ENCODE peak calls at places on chromosomes 2 and 18, in ten cellular contexts. B is Peyer's patch, A is Panc1, M is gastrocnemius medialis, Z is mesendoderm, V is brain microvascular endothelial cell, F is ovary, R is spleen, D is left lung, O is neural progenitor cell. T is an unnamed sample. For H3K36me3, the result is how much of the 10 kb centered on the place peaks cover.

GRCh38 chr2:119871725-119872124 is 112.0 kb downstream of the PTPN4 start:
- DNase-seq in F (no peak), V (no peak), Z (no peak), R (no peak), O (no peak), M (no peak), D (no peak), B (no peak), A (no peak), T (no peak)

GRCh38 chr2:235133837-235134236 is 182.0 kb downstream of the SH3BP4 start:
- DNase-seq in O (no peak), V (no peak), R (no peak), M (no peak), D (no peak), A (no peak), B (no peak), Z (no peak), F (no peak), T (no peak)

GRCh38 chr2:10194021-10194820 is 71.7 kb downstream of the RRM2 start:
- DNase-seq in O (no peak), V (no peak), B (no peak), D (peak), A (no peak), F (no peak), Z (no peak), R (no peak), M (no peak), T (no peak)

GRCh38 chr2:70919672-70920366 is 15.9 kb upstream of the ATP6V1B1 start:
- DNase-seq in O (peak), M (peak), V (peak), Z (peak), B (peak), R (peak), A (peak), D (peak), F (peak), T (peak)

GRCh38 chr2:221554769-221555510 is 17.2 kb downstream of the EPHA4 start:
- DNase-seq in A (no peak), M (no peak), Z (peak), F (no peak), V (peak), R (no peak), O (peak), B (no peak), D (no peak), T (no peak)

GRCh38 chr18:45084207-45084606 is 403.5 kb downstream of the SETBP1 start:
- DNase-seq in F (no peak), V (no peak), Z (no peak), R (no peak), A (no peak), M (peak), O (no peak), D (peak), B (no peak), T (peak)

GRCh38 chr2:6946722-6947121 is 29.5 kb downstream of the RNF144A start:
- DNase-seq in V (peak), Z (no peak), F (no peak), D (no peak), M (no peak), R (no peak), O (no peak), A (peak), B (no peak), T (no peak)

GRCh38 chr2:226977775-226978190 is 141.9 kb downstream of the RHBDD1 start:
- DNase-seq in R (no peak), O (no peak), Z (no peak), F (no peak), B (no peak), D (no peak), A (no peak), V (peak), M (no peak), T (no peak)

GRCh38 chr2:120919771-120920437 is 184.2 kb downstream of the GLI2 start:
- DNase-seq in D (peak), R (no peak), V (peak), F (peak), O (no peak), Z (peak), M (peak), B (no peak), A (no peak), T (no peak)

GRCh38 chr2:215367647-215368492 is 56.0 kb downstream of the ATIC start:
- DNase-seq in Z (no peak), B (no peak), M (no peak), D (no peak), A (no peak), V (peak), R (no peak), F (no peak), O (no peak), T (no peak)
- H3K36me3 ChIP-seq in Z (under half), B (under half), M (under half), D (under half), A (under half), V (half or more), R (under half), F (under half), O (under half), T (under half)

DNA sequence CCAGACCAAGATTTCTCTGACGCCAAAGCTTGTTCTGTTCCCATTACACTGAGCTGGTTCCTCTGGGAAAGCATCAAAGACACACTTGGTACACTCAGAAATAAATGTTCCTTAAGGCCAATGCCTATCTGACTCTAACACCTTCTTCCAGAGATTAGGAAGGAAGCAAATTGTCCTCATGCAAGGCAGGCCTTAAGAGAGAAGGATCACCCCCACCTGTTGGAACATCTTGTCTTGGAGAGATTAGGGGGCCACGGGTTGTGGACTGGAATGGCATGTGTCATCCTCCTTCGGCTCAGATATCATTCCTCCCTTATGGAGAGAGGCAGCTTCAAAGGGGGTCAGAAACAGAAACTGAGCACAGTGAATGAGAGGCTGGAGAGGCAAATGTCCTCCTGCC is 100.1 kb downstream of the ANKRD44 start:
- DNase-seq in M (no peak), V (no peak), O (no peak), R (no peak), D (no peak), F (no peak), B (no peak), Z (peak), A (no peak), T (no peak)
- H3K27ac ChIP-seq in M (no peak), V (no peak), O (no peak), R (peak), D (peak), F (no peak), B (peak), Z (no peak), A (no peak), T (peak)

GRCh38 chr2:218564056-218564455 is 4.1 kb downstream of the USP37 start:
- DNase-seq in B (no peak), A (no peak), F (no peak), Z (no peak), O (no peak), V (no peak), R (no peak), M (no peak), D (no peak), T (no peak)
- H3K36me3 ChIP-seq in B (under half), A (under half), F (under half), Z (under half), O (under half), V (under half), R (under half), M (under half), D (under half), T (under half)

GRCh38 chr18:62399781-62400308 is 74.7 kb downstream of the TNFRSF11A start:
- DNase-seq in A (peak), O (peak), D (no peak), V (no peak), M (no peak), B (no peak), R (no peak), Z (peak), F (no peak), T (no peak)
- H3K27ac ChIP-seq in A (no peak), O (no peak), D (no peak), V (no peak), M (no peak), B (no peak), R (no peak), Z (no peak), F (no peak), T (no peak)

DNA sequence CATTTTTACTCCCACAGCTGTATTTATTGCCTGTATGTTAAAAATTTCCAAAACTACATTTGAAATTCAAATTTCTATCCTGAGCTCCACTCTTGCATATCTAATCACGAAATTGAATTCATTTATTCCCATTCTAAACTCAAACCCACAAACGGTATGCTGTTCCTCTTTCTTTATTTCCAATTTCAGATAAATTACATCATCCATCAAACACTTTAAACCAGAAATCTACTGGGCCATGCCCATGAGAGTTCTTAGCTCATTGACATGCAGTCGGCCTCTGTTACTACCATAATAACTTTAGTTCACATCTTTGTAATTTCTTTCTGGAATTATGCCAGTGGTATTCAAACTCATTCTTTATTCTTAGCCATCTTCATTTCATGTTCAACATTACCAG is 100.3 kb downstream of the COL3A1 start:
- DNase-seq in O (no peak), R (no peak), M (no peak), V (no peak), Z (no peak), B (no peak), F (no peak), A (no peak), D (no peak), T (no peak)
- H3K36me3 ChIP-seq in O (under half), R (under half), M (under half), V (half or more), Z (under half), B (under half), F (under half), A (under half), D (under half), T (under half)

DNA sequence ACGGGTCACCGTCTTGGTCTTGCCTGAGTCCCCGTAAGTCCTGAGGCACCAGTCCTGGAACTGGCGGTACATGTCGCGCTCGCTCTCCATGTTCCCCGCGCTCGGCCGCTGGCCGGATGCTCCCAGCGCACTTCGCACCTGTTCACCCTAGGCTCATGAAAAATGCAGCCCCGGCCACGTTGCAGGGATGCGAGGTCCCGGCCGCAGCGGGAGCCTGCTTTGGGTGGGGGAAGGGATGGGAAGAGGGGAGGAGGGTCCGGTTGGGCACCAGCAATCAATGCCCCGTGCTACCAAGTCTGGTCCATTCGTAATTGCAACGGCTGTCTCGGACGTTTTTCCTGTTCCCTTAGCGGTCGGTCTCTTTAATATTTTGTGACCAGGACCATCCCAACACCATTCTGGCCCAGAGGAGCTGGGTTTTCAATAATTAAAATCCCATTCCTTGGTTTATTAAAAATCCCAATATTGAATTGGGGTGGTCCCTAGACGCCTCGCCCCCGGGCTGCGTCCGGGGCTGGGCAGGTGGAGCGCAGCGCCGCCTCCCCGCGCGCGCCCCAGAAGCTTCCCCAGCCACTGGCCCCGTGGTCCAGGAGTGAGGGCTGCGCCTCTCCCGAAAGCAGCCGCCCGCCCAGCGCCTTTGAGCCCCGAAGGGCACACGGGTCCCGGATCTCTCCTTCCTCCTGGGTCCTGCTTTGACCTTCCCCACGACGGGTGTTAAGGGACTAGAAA is 1.4 kb downstream of the NOL4 start:
- DNase-seq in O (peak), M (no peak), D (peak), A (no peak), B (no peak), R (peak), Z (peak), V (no peak), F (no peak), T (no peak)
- H3K27ac ChIP-seq in O (no peak), M (no peak), D (no peak), A (no peak), B (no peak), R (no peak), Z (no peak), V (no peak), F (no peak), T (no peak)

GRCh38 chr2:236816197-236817170 is 246.9 kb downstream of the ACKR3 start:
- DNase-seq in V (no peak), F (no peak), Z (no peak), O (no peak), B (no peak), A (no peak), D (no peak), M (no peak), R (no peak), T (no peak)
- H3K36me3 ChIP-seq in V (under half), F (under half), Z (under half), O (under half), B (under half), A (under half), D (under half), M (under half), R (under half), T (under half)

DNA sequence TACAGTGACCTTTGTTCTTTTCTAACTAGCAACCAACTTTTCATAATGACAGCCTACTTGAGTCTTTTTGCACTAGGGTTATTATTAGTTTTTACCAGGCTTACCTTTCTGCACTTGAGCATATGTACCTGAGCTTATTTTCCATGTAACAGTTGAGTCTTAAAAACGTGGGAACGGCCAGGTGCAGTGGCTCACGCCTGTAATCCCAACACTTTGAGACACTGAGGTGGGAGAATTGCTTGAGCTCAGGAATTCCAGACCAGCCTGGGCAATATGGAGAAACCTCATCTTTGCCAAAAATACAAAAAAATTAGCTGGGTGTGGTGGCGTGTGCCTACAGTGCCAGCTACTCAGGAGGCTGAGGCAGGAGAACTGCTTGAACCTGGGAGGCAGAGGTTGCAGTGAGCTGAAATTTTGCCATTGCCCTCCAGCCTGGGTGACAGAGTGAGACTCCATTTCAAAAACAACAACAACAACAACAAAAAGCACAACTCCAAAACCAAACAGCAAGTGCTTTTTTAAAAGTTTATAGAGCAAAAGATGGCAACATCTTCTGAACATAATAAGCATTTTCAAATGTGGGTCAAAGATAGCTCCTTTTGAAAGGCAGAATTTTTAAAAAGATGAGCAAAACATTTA is 57.1 kb upstream of the CD28 start:
- DNase-seq in D (no peak), F (no peak), Z (no peak), B (no peak), V (no peak), M (no peak), O (no peak), A (no peak), R (no peak), T (no peak)
- H3K27ac ChIP-seq in D (peak), F (no peak), Z (no peak), B (peak), V (no peak), M (peak), O (no peak), A (no peak), R (peak), T (peak)

GRCh38 chr2:218255441-218255840 is 5.4 kb upstream of the GPBAR1 start:
- DNase-seq in A (no peak), D (no peak), F (no peak), V (peak), O (no peak), M (no peak), Z (no peak), B (no peak), R (no peak), T (no peak)
- H3K36me3 ChIP-seq in A (under half), D (under half), F (under half), V (half or more), O (under half), M (under half), Z (under half), B (half or more), R (under half), T (half or more)

DNA sequence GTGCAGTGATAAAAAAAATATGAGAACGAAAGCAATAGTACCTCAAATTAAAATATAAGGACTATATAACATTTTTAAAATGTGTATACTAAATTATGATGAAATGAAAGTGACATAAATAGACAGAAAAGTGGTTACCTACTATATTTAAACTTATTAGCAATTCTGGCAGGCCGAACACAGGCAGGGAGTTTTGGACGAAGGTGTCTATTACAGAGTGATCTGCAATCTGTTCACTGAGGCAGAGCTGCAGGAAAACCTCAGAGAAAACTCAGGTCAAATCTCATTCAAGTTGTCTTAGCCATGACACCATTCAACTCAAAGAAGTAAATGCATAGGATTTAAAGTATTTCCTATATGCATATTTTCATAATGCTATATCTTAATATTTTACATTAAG is 274.8 kb upstream of the GULP1 start:
- DNase-seq in R (no peak), F (no peak), Z (no peak), M (no peak), V (no peak), A (no peak), O (no peak), B (no peak), D (no peak), T (no peak)
- H3K27ac ChIP-seq in R (no peak), F (no peak), Z (no peak), M (no peak), V (no peak), A (no peak), O (no peak), B (no peak), D (no peak), T (no peak)

T was measured in suprapubic skin.